ENCODE peak calls at places on chromosomes 3 and 15, in ten cellular contexts. F, S, O, A, C, L, K, H, W and I are unnamed samples.

GRCh38 chr3:16106050-16106449 is 68.4 kb upstream of the GALNT15 start:
- DNase-seq in C (no peak), S (no peak), H (no peak), K (no peak), F (no peak), L (no peak), O (no peak), A (no peak), W (no peak), I (no peak)

GRCh38 chr15:95024388-95024787 is 793.0 kb downstream of the MCTP2 start:
- DNase-seq in H (peak), O (no peak), K (no peak), L (no peak), C (no peak), W (no peak), A (no peak), F (no peak), S (no peak), I (no peak)

GRCh38 chr3:59150039-59150438 is 100.2 kb upstream of the CFAP20DC start:
- DNase-seq in C (no peak), O (no peak), W (no peak), L (no peak), S (no peak), A (no peak), H (no peak), F (no peak), K (no peak), I (no peak)

GRCh38 chr3:138493804-138494606 is 59.6 kb downstream of the ESYT3 start:
- DNase-seq in K (no peak), W (no peak), A (no peak), F (no peak), H (peak), S (no peak), L (no peak), C (peak), O (no peak), I (peak)

GRCh38 chr15:96307856-96308394 is 22.6 kb upstream of the NR2F2 start:
- DNase-seq in C (no peak), H (no peak), S (no peak), F (no peak), W (no peak), L (no peak), K (no peak), A (no peak), O (no peak), I (no peak)

GRCh38 chr3:71129611-71130515 is 453.7 kb downstream of the FOXP1 start:
- DNase-seq in S (no peak), C (no peak), A (no peak), H (peak), O (no peak), F (no peak), L (no peak), K (no peak), W (no peak), I (no peak)

GRCh38 chr3:53996153-53996861 is 104.6 kb upstream of the SELENOK start:
- DNase-seq in S (no peak), A (peak), H (no peak), O (no peak), C (no peak), F (no peak), L (no peak), W (no peak), K (no peak), I (no peak)

GRCh38 chr3:18295171-18295920 is 129.8 kb downstream of the SATB1 start:
- DNase-seq in C (peak), H (peak), L (peak), O (no peak), K (peak), A (peak), S (peak), W (peak), F (peak), I (peak)

GRCh38 chr3:2623463-2623862 is 486.7 kb downstream of the IL5RA start:
- DNase-seq in H (no peak), F (no peak), S (no peak), O (no peak), W (no peak), L (no peak), C (no peak), A (no peak), K (no peak), I (peak)

GRCh38 chr15:53693729-53694533 is 65.5 kb downstream of the WDR72 start:
- DNase-seq in W (no peak), L (peak), H (no peak), C (no peak), S (peak), O (no peak), A (no peak), K (peak), F (peak), I (no peak)

GRCh38 chr15:74789171-74789627 is 7.3 kb downstream of the CSK start:
- DNase-seq in L (peak), O (no peak), H (no peak), S (no peak), C (no peak), K (no peak), A (peak), F (no peak), W (peak), I (no peak)

GRCh38 chr15:74788716-74789151 is 6.9 kb downstream of the CSK start:
- DNase-seq in S (no peak), F (peak), A (no peak), C (no peak), O (no peak), K (no peak), H (no peak), L (no peak), W (peak), I (no peak)

GRCh38 chr15:74786659-74787165 is 4.8 kb downstream of the CSK start:
- DNase-seq in K (no peak), S (no peak), C (no peak), L (no peak), F (peak), A (peak), H (no peak), W (peak), O (no peak), I (no peak)

GRCh38 chr15:74788042-74788715 is 6.3 kb downstream of the CSK start:
- DNase-seq in A (peak), F (no peak), W (no peak), K (no peak), C (no peak), O (no peak), S (no peak), L (no peak), H (no peak), I (no peak)

GRCh38 chr15:74787251-74788041 is 5.6 kb downstream of the CSK start:
- DNase-seq in A (peak), O (peak), L (peak), H (peak), W (peak), C (no peak), S (peak), K (no peak), F (peak), I (no peak)
- TF ChIP-seq CTCF in A (peak), O (no peak), L (no peak), H (peak), W (peak), C (peak), S (peak), K (no peak), F (no peak), I (peak)

GRCh38 chr3:99843590-99844260 is 26.1 kb downstream of the CMSS1 start:
- DNase-seq in F (no peak), O (no peak), L (peak), A (no peak), S (no peak), W (no peak), H (no peak), K (no peak), C (no peak), I (no peak)
- H3K4me3 ChIP-seq in F (no peak), O (no peak), L (peak), A (no peak), S (no peak), W (no peak), H (no peak), K (no peak), C (no peak), I (no peak)

GRCh38 chr3:79497447-79498111 is 270.2 kb downstream of the ROBO1 start:
- DNase-seq in H (no peak), W (peak), O (no peak), A (no peak), S (no peak), L (no peak), F (no peak), C (no peak), K (no peak), I (no peak)
- TF ChIP-seq CTCF in H (peak), W (peak), O (peak), A (peak), S (peak), L (peak), F (peak), C (peak), K (peak), I (peak)

DNA sequence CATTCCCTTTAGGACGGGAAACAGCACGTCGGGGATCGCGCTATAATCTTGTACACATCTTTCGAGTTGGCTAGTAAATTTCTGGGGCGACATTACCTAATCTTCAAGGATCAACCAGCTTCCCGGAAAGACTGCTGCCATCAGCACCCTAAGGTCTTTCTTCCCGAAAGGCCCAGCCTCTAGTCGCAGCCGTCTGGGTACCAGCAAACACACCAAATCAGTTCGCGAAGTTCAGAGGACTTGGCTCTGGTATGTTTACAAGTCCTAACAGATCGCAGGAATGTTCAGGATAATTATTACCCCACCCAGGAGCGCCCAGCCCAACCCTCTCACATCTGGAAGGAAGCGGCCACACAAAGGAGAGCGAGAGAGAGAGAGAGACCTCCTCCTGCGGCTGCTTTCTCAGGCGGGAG is 155.2 kb upstream of the FRMD4B start:
- DNase-seq in H (no peak), F (no peak), K (no peak), A (no peak), O (no peak), L (no peak), C (no peak), W (no peak), S (no peak), I (peak)
- H3K4me3 ChIP-seq in H (no peak), F (no peak), K (no peak), A (no peak), O (peak), L (peak), C (no peak), W (no peak), S (peak), I (peak)

GRCh38 chr3:103306081-103306480 is 871.3 kb downstream of the ZPLD1 start:
- DNase-seq in K (no peak), F (no peak), A (no peak), W (no peak), L (no peak), S (no peak), C (no peak), H (no peak), O (no peak), I (no peak)

GRCh38 chr3:103308921-103309320 is 874.1 kb downstream of the ZPLD1 start:
- DNase-seq in L (no peak), C (no peak), K (no peak), A (no peak), H (no peak), S (no peak), O (no peak), F (no peak), W (no peak), I (no peak)
- TF ChIP-seq CTCF in L (no peak), C (no peak), K (no peak), A (no peak), H (no peak), S (no peak), O (no peak), F (no peak), W (peak), I (peak)

GRCh38 chr3:25447925-25448324 is 19.9 kb downstream of the RARB start:
- DNase-seq in L (no peak), O (no peak), K (no peak), W (no peak), C (no peak), A (no peak), S (no peak), H (no peak), F (no peak), I (no peak)

GRCh38 chr3:25452185-25452584 is 24.1 kb downstream of the RARB start:
- DNase-seq in K (no peak), S (no peak), L (no peak), A (no peak), F (no peak), W (no peak), H (no peak), C (no peak), O (no peak), I (no peak)

GRCh38 chr3:25449857-25450256 is 21.8 kb downstream of the RARB start:
- DNase-seq in W (no peak), S (no peak), H (no peak), O (no peak), F (no peak), C (no peak), L (no peak), A (no peak), K (no peak), I (no peak)

GRCh38 chr3:25447285-25447684 is 19.2 kb downstream of the RARB start:
- DNase-seq in F (no peak), W (no peak), O (no peak), K (no peak), C (no peak), A (no peak), L (no peak), H (no peak), S (no peak), I (no peak)

GRCh38 chr3:25448750-25449684 is 21.0 kb downstream of the RARB start:
- DNase-seq in L (peak), C (no peak), F (peak), A (peak), K (peak), H (peak), O (peak), W (no peak), S (peak), I (no peak)
- H3K4me3 ChIP-seq in L (no peak), C (no peak), F (no peak), A (no peak), K (no peak), H (no peak), O (no peak), W (no peak), S (no peak), I (no peak)